ENCODE peak calls at places on chromosomes 6 and 20, in seven cellular contexts. T is AG09309, I is Peyer's patch, P is upper lobe of right lung, M is heart left ventricle, C is NB4, F is OCI-LY7. U is an unnamed sample.

GRCh38 chr6:52577022-52577777 is at the start of gene TRAM2:
- DNase-seq in P (peak; percentile 93), I (peak; percentile 92), T (no peak), F (peak; percentile 90), M (peak; percentile 91), C (peak; percentile 89), U (no peak)

GRCh38 chr6:53790886-53791285 is 3.9 kb upstream of the LRRC1 start:
- DNase-seq in I (no peak), C (no peak), M (no peak), P (no peak), T (no peak), F (no peak), U (peak; percentile 39)

GRCh38 chr6:143752459-143752858 is 74.7 kb downstream of the PHACTR2 start:
- DNase-seq in P (no peak), C (no peak), M (no peak), F (no peak), T (no peak), I (no peak), U (no peak)

GRCh38 chr20:59661141-59661540 is 56.8 kb downstream of the PHACTR3 start:
- DNase-seq in M (no peak), I (no peak), F (no peak), T (no peak), C (no peak), P (no peak), U (no peak)

GRCh38 chr6:121064345-121064744 is 269.9 kb downstream of the TBC1D32 start:
- DNase-seq in F (no peak), I (no peak), P (no peak), M (no peak), T (no peak), C (no peak), U (no peak)

GRCh38 chr6:153231048-153231635 is 100.1 kb upstream of the RGS17 start:
- DNase-seq in F (peak; percentile 15), I (peak; percentile 52), M (peak; percentile 26), P (peak; percentile 70), C (peak; percentile 59), T (no peak), U (no peak)

GRCh38 chr6:137013738-137014602 is 30.8 kb downstream of the IL20RA start:
- DNase-seq in F (peak; percentile 4), C (peak; percentile 37), M (no peak), I (no peak), T (peak; percentile 46), P (no peak), U (peak; percentile 9)

GRCh38 chr6:39812853-39813533 is 20.8 kb downstream of the DAAM2 start:
- DNase-seq in T (peak; percentile 79), F (peak; percentile 92), C (peak; percentile 12), M (peak; percentile 42), I (no peak), P (no peak), U (peak; percentile 83)

GRCh38 chr6:43985329-43985728 is 141.9 kb downstream of the MRPL14 start:
- DNase-seq in T (no peak), F (no peak), P (no peak), C (no peak), I (peak; percentile 14), M (no peak), U (no peak)

GRCh38 chr20:62136283-62137091 is 6.7 kb downstream of the PSMA7 start:
- DNase-seq in M (peak; percentile 57), C (peak; percentile 82), T (no peak), I (peak; percentile 78), F (peak; percentile 82), P (peak; percentile 82), U (no peak)

GRCh38 chr20:50569864-50570836 is 60.0 kb downstream of the PTPN1 start:
- DNase-seq in I (no peak), F (peak; percentile 38), T (no peak), P (no peak), M (no peak), C (peak; percentile 40), U (no peak)

GRCh38 chr6:100946711-100947110 is 65.6 kb upstream of the ASCC3 start:
- DNase-seq in P (no peak), I (no peak), M (no peak), C (no peak), F (no peak), T (no peak), U (no peak)

GRCh38 chr20:11849976-11850670 is 67.6 kb upstream of the BTBD3 start:
- DNase-seq in T (peak; percentile 17), I (no peak), M (no peak), C (peak; percentile 76), F (no peak), P (no peak), U (no peak)

GRCh38 chr6:8074213-8074612 is 10.0 kb upstream of the BLOC1S5 start:
- DNase-seq in T (no peak), P (no peak), M (no peak), C (no peak), I (no peak), F (no peak), U (no peak)

GRCh38 chr20:53220482-53221307 is 248.5 kb downstream of the TSHZ2 start:
- DNase-seq in M (no peak), I (no peak), F (no peak), T (no peak), C (no peak), P (no peak), U (no peak)

GRCh38 chr6:150053450-150053849 is 15.5 kb downstream of the ULBP3 start:
- DNase-seq in T (no peak), P (no peak), I (no peak), M (no peak), C (no peak), F (no peak), U (no peak)

GRCh38 chr6:149094934-149095341 is 222.6 kb upstream of the TAB2 start:
- DNase-seq in I (no peak), P (no peak), C (no peak), M (no peak), F (no peak), T (no peak), U (no peak)

GRCh38 chr6:5511924-5512323 is 250.6 kb downstream of the FARS2 start:
- DNase-seq in M (no peak), I (no peak), T (peak; percentile 77), C (no peak), P (no peak), F (no peak), U (no peak)

GRCh38 chr6:31299511-31299910 is 27.6 kb upstream of the HLA-C start:
- DNase-seq in M (no peak), C (no peak), P (no peak), T (no peak), F (no peak), I (no peak), U (no peak)

GRCh38 chr6:26432622-26433021 is 7.7 kb upstream of the BTN3A3 start:
- DNase-seq in P (no peak), M (no peak), T (no peak), I (no peak), F (no peak), C (no peak), U (no peak)

GRCh38 chr6:88157106-88157505 is 9.0 kb downstream of the CNR1 start:
- DNase-seq in T (no peak), M (no peak), P (no peak), I (no peak), C (no peak), F (no peak), U (no peak)
- TF ChIP-seq CTCF in T (no peak), M (no peak), P (no peak), I (no peak), C (no peak), F (peak; percentile 73), U (no peak)

GRCh38 chr20:49482621-49483017 is at the start of gene KCNB1:
- DNase-seq in P (peak; percentile 71), F (peak; percentile 19), M (peak; percentile 55), T (no peak), C (peak; percentile 76), I (peak; percentile 53), U (no peak)
- H3K4me3 ChIP-seq in P (no peak within 1 kb of the TSS), F (no peak within 1 kb of the TSS), M (peak within 1 kb of the TSS; percentile 55), T (no peak within 1 kb of the TSS), C (no peak within 1 kb of the TSS), I (peak within 1 kb of the TSS; percentile 45), U (no peak within 1 kb of the TSS)

DNA sequence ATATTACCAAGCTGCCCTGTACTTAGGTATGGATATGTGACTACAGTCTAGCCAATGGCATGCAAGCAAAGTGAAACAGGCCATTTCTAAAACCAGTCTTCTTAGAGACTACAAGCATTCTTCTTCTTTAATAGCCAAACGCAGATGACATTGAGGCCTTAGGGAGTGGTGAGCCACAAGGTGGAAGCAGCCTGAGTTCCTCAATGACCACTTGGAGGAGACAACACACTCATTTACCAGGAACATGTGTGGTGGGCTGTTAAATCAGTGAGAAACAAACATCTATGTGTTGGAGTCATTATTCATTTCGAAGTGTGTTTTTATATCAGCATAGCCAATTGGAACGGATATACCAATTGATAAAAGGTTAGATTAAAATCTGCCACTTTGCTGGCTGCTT is 122.0 kb downstream of the GFRAL start:
- DNase-seq in F (no peak), C (peak; percentile 15), I (no peak), P (no peak), T (no peak), M (no peak), U (no peak)
- TF ChIP-seq CTCF in F (no peak), C (no peak), I (no peak), P (no peak), T (no peak), M (no peak), U (no peak)

GRCh38 chr20:63831696-63832686 is 927 bp upstream of the ZBTB46 start:
- DNase-seq in C (peak; percentile 66), M (peak; percentile 73), T (no peak), P (peak; percentile 76), F (no peak), I (peak; percentile 74), U (no peak)
- H3K4me3 ChIP-seq in C (no peak overlapping the region), M (peak overlapping the region; percentile 69), T (peak overlapping the region; percentile 22), P (peak overlapping the region; percentile 52), F (peak overlapping the region; percentile 49), I (peak overlapping the region; percentile 67), U (no peak overlapping the region)

GRCh38 chr20:39289831-39290230 is 327.7 kb downstream of the DHX35 start:
- DNase-seq in C (no peak), P (no peak), T (no peak), I (no peak), M (no peak), F (no peak), U (no peak)
- TF ChIP-seq CTCF in C (no peak), P (no peak), T (no peak), I (no peak), M (no peak), F (no peak), U (no peak)